ENCODE peak calls at places on chromosomes 1 and 21, in five cellular contexts. G, M, N, K and S are unnamed samples.

GRCh38 chr1:71788113-71788512 is 494.2 kb downstream of the NEGR1 start:
- DNase-seq in N (no peak), G (no peak), K (no peak), M (peak; percentile 34), S (no peak)

GRCh38 chr1:227777156-227777555 is 38.3 kb upstream of the PRSS38 start:
- DNase-seq in N (no peak), G (no peak), M (no peak), K (no peak), S (no peak)

GRCh38 chr1:10389271-10389973 is 9.4 kb upstream of the PGD start:
- DNase-seq in G (no peak), N (no peak), K (no peak), M (no peak), S (no peak)

GRCh38 chr1:3473381-3473844 is 18.9 kb downstream of the ARHGEF16 start:
- DNase-seq in N (no peak), K (no peak), G (peak; percentile 88), M (peak; percentile 56), S (no peak)

GRCh38 chr1:208025036-208025435 is 114.1 kb upstream of the CD34 start:
- DNase-seq in N (no peak), K (no peak), G (peak; percentile 50), M (no peak), S (no peak)

GRCh38 chr1:214136336-214136735 is 144.6 kb upstream of the SMYD2 start:
- DNase-seq in N (no peak), K (no peak), G (no peak), M (no peak), S (no peak)

GRCh38 chr1:10539411-10540043 is 64.8 kb downstream of the PEX14 start:
- DNase-seq in M (no peak), N (no peak), G (peak; percentile 35), K (no peak), S (no peak)

GRCh38 chr1:59494145-59494824 is 197.4 kb downstream of the FGGY start:
- DNase-seq in K (no peak), N (no peak), G (no peak), M (no peak), S (no peak)

GRCh38 chr1:103056423-103056822 is 51.9 kb downstream of the COL11A1 start:
- DNase-seq in N (no peak), M (no peak), G (peak; percentile 53), K (no peak), S (no peak)

GRCh38 chr21:25790122-25790951 is 55.6 kb downstream of the GABPA start:
- DNase-seq in M (no peak), N (peak; percentile 24), K (no peak), G (peak; percentile 51), S (no peak)

GRCh38 chr1:201311356-201312011 is 28.2 kb downstream of the PKP1 start:
- DNase-seq in G (no peak), N (no peak), M (no peak), K (no peak), S (no peak)

GRCh38 chr1:192941722-192942411 is 117.3 kb downstream of the UCHL5 start:
- DNase-seq in N (no peak), M (no peak), G (no peak), K (no peak), S (no peak)